ENCODE peak calls at places on chromosome 19, in nine cellular contexts. M, R, X, N, H, B, T, I and Z are unnamed samples. For H3K4me1, the result is how much of the 10 kb centered on the place peaks cover.

GRCh38 chr19:17579523-17580244 is 24.2 kb downstream of the COLGALT1 start:
- DNase-seq in R (peak), I (no peak), M (peak), T (peak), N (peak), B (no peak), H (peak), X (peak), Z (peak)

GRCh38 chr19:17456127-17456526 is 4.6 kb downstream of the NXNL1 start:
- DNase-seq in M (no peak), I (no peak), H (no peak), R (no peak), T (no peak), X (no peak), N (no peak), B (no peak), Z (no peak)

GRCh38 chr19:21610341-21610740 is 104.9 kb downstream of the ZNF429 start:
- DNase-seq in B (no peak), R (no peak), H (no peak), N (no peak), T (no peak), M (no peak), X (no peak), I (no peak), Z (no peak)

GRCh38 chr19:50838239-50838638 is 4.9 kb upstream of the KLK15 start:
- DNase-seq in R (no peak), T (no peak), I (no peak), X (no peak), M (peak), N (peak), H (no peak), B (no peak), Z (no peak)

GRCh38 chr19:29882719-29883105 is 59.3 kb upstream of the URI1 start:
- DNase-seq in M (no peak), T (peak), X (no peak), I (no peak), R (no peak), B (no peak), N (no peak), H (no peak), Z (no peak)

GRCh38 chr19:39401549-39402416 is 4.9 kb upstream of the ZFP36 start:
- DNase-seq in X (peak), B (peak), R (peak), T (peak), M (peak), N (peak), I (peak), H (peak), Z (peak)

GRCh38 chr19:40990972-40991381 is at the start of gene CYP2B6:
- DNase-seq in H (no peak), R (no peak), I (no peak), X (no peak), T (no peak), M (no peak), B (no peak), N (no peak), Z (peak)

GRCh38 chr19:51389143-51389542 is 1.2 kb downstream of the C19orf84 start:
- DNase-seq in H (no peak), B (no peak), R (peak), I (no peak), N (no peak), X (no peak), T (peak), M (no peak), Z (no peak)

GRCh38 chr19:281992-282391 is 9.2 kb downstream of the PLPP2 start:
- DNase-seq in I (no peak), R (no peak), B (peak), M (no peak), H (no peak), T (no peak), N (peak), X (no peak), Z (no peak)

DNA sequence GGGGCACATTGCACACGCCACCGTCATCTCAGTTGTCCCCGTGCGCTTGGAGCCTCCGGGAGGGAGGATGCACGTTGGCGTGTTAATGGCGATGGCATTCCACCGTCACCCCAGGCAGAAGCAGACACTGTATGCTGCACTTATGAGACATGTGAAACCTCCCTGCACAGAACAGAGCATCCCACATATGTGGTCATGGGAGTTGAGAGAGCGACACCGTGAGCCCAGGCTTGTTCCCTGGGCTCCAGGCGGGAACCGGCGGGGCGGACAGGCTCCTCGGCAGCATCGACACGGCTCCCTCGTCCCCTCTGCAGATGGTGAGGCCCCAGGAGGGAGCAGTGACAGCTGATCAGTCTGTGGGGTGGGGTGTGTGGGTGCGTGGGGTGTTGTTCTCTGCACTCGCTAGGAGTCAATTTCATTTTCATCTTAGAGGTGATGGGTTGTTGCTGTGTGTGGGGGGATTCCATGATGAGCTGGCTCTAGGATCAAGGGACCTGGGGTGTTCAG is 40.4 kb downstream of the CRTC1 start:
- DNase-seq in M (no peak), R (no peak), N (no peak), B (no peak), X (no peak), I (no peak), H (no peak), T (no peak), Z (no peak)
- H3K4me1 ChIP-seq in M (under half), R (under half), N (under half), B (under half), X (under half), I (under half), H (under half), T (under half), Z (under half)

GRCh38 chr19:12997225-12997966 is 2.1 kb downstream of the NFIX start:
- DNase-seq in H (no peak), T (peak), N (no peak), B (no peak), R (no peak), X (no peak), M (no peak), I (no peak), Z (peak)

GRCh38 chr19:12994701-12995595 is at the start of gene NFIX:
- DNase-seq in R (peak), H (peak), N (peak), X (peak), B (peak), I (no peak), M (peak), T (peak), Z (peak)

GRCh38 chr19:12995596-12996541 is 594 bp downstream of the NFIX start:
- DNase-seq in H (peak), X (peak), N (no peak), R (peak), T (peak), I (no peak), B (no peak), M (no peak), Z (no peak)

GRCh38 chr19:12997967-12998940 is 3.0 kb downstream of the NFIX start:
- DNase-seq in B (no peak), X (no peak), M (no peak), H (no peak), T (no peak), N (no peak), R (no peak), I (no peak), Z (no peak)

DNA sequence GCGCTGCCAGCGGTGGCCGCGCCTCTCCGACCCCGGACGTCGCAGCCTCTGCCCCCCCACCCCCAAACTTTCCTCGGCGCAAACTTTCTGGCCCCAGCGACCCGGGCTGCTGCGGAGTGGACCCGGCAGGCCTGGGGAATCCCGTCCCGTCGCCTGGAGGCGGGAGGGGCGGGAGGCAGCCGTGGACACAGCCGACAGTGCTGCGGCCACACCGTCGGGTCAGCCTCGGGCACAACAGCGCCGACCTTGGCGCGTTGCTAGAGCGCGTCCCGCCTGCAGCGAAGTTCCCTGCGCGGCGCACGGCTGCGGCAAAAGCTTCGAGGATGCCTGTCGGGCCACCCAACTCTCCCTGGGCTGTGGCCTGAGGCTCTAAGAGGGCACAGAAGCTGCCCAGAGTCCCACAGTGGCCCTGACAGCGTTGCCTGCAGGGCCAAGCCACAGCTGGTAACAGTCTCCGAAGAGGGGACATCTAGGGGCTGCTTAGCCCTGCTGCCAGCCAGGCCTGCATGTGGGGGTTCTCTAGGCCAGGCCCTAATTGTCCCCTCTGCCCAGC is 1.3 kb downstream of the NFIX start:
- DNase-seq in X (peak), M (no peak), H (peak), N (peak), B (no peak), R (peak), T (peak), I (no peak), Z (peak)
- H3K4me3 ChIP-seq in X (peak), M (no peak), H (peak), N (no peak), B (peak), R (peak), T (peak), I (peak), Z (peak)

GRCh38 chr19:2110822-2111221 is 14.1 kb downstream of the IZUMO4 start:
- DNase-seq in X (no peak), N (peak), I (no peak), B (no peak), H (no peak), R (no peak), M (peak), T (no peak), Z (no peak)
- TF ChIP-seq CTCF in X (no peak), N (peak), I (no peak), B (no peak), H (no peak), R (no peak), M (peak), T (no peak), Z (no peak)

GRCh38 chr19:11192957-11193939 is 4.1 kb downstream of the KANK2 start:
- DNase-seq in I (no peak), T (no peak), N (no peak), B (no peak), M (no peak), H (no peak), X (no peak), R (no peak), Z (no peak)
- H3K4me1 ChIP-seq in I (under half), T (half or more), N (under half), B (half or more), M (half or more), H (under half), X (under half), R (under half), Z (under half)

DNA sequence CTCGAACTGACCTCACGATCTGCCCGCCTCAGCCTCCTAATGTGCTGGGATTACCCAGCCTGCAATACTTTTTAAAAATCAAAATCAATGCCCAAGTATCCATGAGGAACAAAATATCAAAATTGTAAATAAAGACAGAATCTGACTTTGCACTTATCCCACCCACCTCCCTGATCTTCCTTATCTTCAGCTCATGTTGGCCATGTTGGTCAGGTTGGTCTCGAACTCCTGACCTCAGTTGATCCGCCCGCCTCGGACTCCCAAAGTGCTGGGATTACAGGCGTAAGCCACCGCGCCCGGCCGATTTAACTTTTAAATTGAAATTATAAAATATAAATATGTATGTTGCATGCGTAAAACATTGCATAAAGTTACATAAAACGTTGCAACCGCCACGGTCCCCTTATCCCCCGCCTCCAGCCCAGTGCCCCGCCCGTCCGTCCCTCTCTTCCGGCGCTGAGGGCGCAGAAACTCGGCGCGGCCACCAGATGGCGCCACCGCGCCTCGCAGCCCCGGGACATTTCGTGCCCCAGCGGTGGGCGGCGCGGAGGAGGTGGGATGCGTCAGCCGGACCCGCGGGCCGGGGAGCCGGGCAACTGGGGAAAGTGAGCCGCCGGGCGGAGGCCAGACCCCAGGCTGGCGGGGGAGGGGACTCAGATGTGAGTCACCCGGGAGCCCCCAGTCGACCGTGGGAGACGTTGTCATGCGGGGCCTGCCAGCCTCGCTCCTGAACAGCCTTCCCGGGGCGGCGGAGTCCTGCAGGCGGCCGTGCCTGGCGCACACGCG is 1.5 kb upstream of the GADD45B start:
- DNase-seq in I (peak), H (peak), T (peak), R (peak), B (peak), N (peak), M (peak), X (peak), Z (peak)
- H3K4me3 ChIP-seq in I (peak), H (peak), T (peak), R (peak), B (peak), N (peak), M (peak), X (peak), Z (no peak)